ENCODE peak calls at places on chromosomes 1 and 21, in six cellular contexts. W is GM12891, E is K562, F is HepG2, G is H1, O is GM12878. Q is an unnamed sample.

GRCh38 chr1:233387585-233387984 is 60.1 kb downstream of the MAP3K21 start:
- DNase-seq in W (no peak), E (no peak), F (no peak), G (no peak), O (no peak), Q (no peak)

GRCh38 chr1:54280652-54281051 is 80.7 kb downstream of the MRPL37 start:
- DNase-seq in W (no peak), E (no peak), F (no peak), G (no peak), O (no peak), Q (no peak)

GRCh38 chr1:24903955-24904730 is 25.9 kb downstream of the RUNX3 start:
- DNase-seq in W (no peak), E (no peak), F (no peak), G (no peak), O (no peak), Q (peak; percentile 25)

GRCh38 chr1:48035371-48036141 is 38.4 kb upstream of the TRABD2B start:
- DNase-seq in W (no peak), E (no peak), F (no peak), G (no peak), O (no peak), Q (no peak)

GRCh38 chr1:91755888-91756287 is 130.1 kb downstream of the TGFBR3 start:
- DNase-seq in W (no peak), E (no peak), F (no peak), G (no peak), O (no peak), Q (no peak)

GRCh38 chr21:33552999-33553598 is 10.3 kb downstream of the SON start:
- DNase-seq in W (no peak), E (no peak), F (no peak), G (no peak), O (no peak), Q (no peak)

GRCh38 chr21:31181089-31181757 is 142.9 kb upstream of the KRTAP19-8 start:
- DNase-seq in W (no peak), E (no peak), F (no peak), G (no peak), O (no peak), Q (no peak)

GRCh38 chr1:209355415-209355814 is 228.1 kb upstream of the CAMK1G start:
- DNase-seq in W (no peak), E (no peak), F (no peak), G (no peak), O (no peak), Q (no peak)

GRCh38 chr1:185690527-185690926 is 43.7 kb upstream of the HMCN1 start:
- DNase-seq in W (no peak), E (no peak), F (no peak), G (no peak), O (no peak), Q (no peak)

DNA sequence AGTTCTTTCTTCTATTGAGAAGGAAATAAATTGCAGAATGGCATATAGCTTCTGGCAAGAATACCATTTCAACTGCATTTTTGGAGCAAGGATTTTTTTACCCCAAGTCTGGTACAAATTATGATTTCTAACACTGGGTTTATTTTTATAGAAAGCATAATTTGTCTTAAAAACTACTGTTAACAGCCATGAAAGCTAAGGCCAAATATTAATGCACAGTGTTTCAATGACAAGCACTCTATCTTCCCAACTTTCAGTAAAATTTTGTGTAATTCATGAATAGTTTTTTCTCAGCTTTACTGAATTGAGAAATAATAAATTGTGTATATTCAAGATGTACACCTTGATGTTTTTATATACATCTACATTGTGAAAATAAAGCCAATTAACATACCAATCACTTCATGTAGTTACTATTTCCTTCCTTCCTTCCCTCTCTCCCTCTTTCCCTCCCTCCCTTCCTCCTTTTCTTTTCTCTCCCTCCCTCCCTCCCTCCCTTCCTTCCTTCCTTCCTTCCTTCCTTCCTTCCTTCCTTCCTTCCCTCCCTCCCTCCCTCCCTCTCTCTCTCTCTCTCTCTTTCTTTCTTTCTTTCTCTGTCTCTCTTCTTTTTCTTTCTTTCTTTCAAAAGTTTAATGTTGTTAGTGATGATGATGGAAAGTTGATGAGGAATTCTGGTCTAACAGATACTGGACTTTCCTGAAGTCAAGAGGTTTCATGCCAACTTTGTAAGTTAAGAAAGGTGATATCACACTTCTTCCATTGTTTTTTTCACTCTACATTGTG is 47.0 kb upstream of the HMCN1 start:
- DNase-seq in W (no peak), E (no peak), F (no peak), G (no peak), O (no peak), Q (no peak)
- TF ChIP-seq POLR2AphosphoS5 in W (no peak), E (no peak), F (no peak), G (no peak), O (no peak), Q (no peak)

GRCh38 chr1:23399229-23399628 is 25.3 kb downstream of the TCEA3 start:
- DNase-seq in W (no peak), E (no peak), F (no peak), G (no peak), O (no peak), Q (no peak)

GRCh38 chr1:23402286-23403037 is 22.1 kb downstream of the TCEA3 start:
- DNase-seq in W (no peak), E (no peak), F (no peak), G (no peak), O (no peak), Q (no peak)

GRCh38 chr1:23401313-23401712 is 23.2 kb downstream of the TCEA3 start:
- DNase-seq in W (no peak), E (no peak), F (no peak), G (no peak), O (no peak), Q (no peak)

GRCh38 chr1:23403038-23403336 is 21.6 kb downstream of the TCEA3 start:
- DNase-seq in W (no peak), E (peak; percentile 47), F (no peak), G (no peak), O (no peak), Q (no peak)

DNA sequence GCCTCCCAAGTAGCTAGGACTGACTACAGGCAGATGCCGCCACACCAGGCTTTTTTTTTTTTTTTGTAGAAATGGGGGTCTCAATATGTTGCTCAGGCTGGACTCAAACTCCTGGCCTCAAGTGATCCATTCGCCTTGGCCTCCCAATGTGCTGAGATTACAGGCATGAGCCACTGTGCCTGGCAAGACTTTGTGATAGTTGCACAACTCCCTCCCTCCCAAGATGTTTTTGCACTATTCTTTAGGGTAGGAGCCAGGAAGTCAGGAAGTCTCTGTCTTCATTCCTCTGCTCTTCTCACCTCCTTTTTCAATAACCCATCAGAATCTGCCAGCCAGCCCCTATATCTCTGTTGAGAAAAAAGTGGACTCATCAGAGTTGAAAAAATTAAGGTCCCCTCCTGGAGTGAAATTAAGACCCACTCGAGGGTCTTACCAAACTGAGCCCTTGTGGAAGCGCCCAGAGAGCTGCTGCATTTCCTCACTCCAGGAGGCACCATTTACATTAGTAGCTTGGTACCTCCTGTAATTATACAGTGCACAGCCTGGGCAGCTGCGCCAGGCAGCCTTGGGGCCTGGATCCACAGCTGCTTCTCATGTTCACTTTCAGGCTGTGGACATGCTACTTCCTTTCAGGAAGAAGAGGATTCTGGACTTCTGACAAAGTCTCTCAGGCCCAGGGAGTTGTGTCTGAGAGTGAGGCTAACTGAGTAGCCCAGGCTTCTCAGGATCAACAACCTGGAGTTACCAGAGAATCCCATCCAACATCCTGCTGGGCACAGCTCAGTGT is 24.0 kb downstream of the TCEA3 start:
- DNase-seq in W (no peak), E (no peak), F (no peak), G (no peak), O (no peak), Q (no peak)
- TF ChIP-seq TAF1 in W (no peak), E (no peak), F (no peak), G (no peak), O (no peak), Q (no peak)

GRCh38 chr1:175157200-175157599 is 35.4 kb downstream of the KIAA0040 start:
- DNase-seq in W (no peak), E (no peak), F (no peak), G (no peak), O (no peak), Q (no peak)
- TF ChIP-seq POLR2A in W (no peak), E (no peak), F (no peak), G (no peak), O (no peak), Q (no peak)

GRCh38 chr1:10529772-10530171 is 55.0 kb downstream of the PEX14 start:
- DNase-seq in W (no peak), E (no peak), F (no peak), G (no peak), O (no peak), Q (no peak)

GRCh38 chr1:10530756-10531155 is 56.0 kb downstream of the PEX14 start:
- DNase-seq in W (no peak), E (no peak), F (no peak), G (no peak), O (no peak), Q (no peak)

GRCh38 chr1:10529096-10529495 is 54.3 kb downstream of the PEX14 start:
- DNase-seq in W (no peak), E (no peak), F (no peak), G (no peak), O (no peak), Q (no peak)

GRCh38 chr1:10528066-10529014 is 53.6 kb downstream of the PEX14 start:
- DNase-seq in W (no peak), E (no peak), F (no peak), G (no peak), O (no peak), Q (no peak)

DNA sequence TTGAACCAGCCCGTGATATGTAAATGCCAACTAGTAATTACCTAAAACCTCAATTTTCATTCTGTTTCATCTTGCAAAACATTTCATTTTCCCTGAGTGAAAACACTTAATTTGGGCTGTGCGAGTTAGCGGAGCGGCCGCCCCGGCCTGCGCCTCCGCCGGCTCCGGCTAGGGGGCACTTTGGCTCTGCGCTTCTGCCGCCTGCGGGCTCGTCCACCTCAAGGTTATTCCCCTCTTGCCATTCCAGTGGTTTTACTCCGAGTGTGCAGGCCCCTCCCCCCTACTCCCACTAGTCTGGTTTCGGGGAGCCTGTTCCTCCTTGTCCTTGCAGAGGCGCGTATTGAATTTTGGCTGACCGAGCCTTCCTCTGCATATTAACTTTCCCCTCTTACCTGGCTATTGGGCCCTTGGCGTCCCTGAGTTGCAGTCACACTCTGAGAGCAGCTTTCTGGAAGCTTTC is 55.6 kb downstream of the PEX14 start:
- DNase-seq in W (no peak), E (peak; percentile 40), F (no peak), G (peak; percentile 62), O (no peak), Q (no peak)
- TF ChIP-seq POLR2AphosphoS5 in W (no peak), E (no peak), F (no peak), G (no peak), O (no peak), Q (no peak)

DNA sequence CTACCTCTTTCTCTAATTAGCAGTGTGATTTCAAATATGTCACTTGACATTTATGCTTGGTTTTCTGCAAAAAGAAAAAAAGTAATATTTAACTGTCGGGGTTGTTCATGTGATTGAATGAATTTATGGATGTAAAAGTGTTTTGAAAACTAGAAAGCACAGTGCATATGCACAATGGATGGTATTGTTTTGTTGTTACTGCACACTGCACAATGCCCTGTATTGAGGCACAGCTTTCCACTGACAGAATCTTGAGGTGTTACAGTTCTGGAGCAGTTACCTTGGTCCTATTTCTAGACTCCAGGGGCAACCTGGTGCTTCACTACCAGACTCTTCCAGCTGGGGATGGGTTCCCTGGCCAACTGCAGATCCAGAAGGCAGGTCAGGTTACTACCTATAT is 116.8 kb upstream of the L1TD1 start:
- DNase-seq in W (no peak), E (no peak), F (no peak), G (no peak), O (no peak), Q (no peak)
- TF ChIP-seq TAF1 in W (no peak), E (no peak), F (no peak), G (no peak), O (no peak), Q (no peak)

GRCh38 chr1:16207318-16208269 is 4.9 kb downstream of the ARHGEF19 start:
- DNase-seq in W (no peak), E (peak; percentile 45), F (no peak), G (no peak), O (no peak), Q (no peak)
- TF ChIP-seq POLR2A in W (no peak), E (no peak), F (no peak), G (no peak), O (no peak), Q (no peak)